ENCODE peak calls at places on chromosome 16, in six cellular contexts. One of them, this sample, is unnamed.
A peak's percentile ranks its signal among the peaks of the same experiment; 100 is the strongest.

GRCh38 chr16:67409631-67410030 is 6.6 kb downstream of the ZDHHC1 start:
- DNase-seq in right atrium auricular region: no peak
- DNase-seq in thoracic aorta: no peak
- DNase-seq in IMR-90: no peak
- DNase-seq in NT2/D1: no peak
- DNase-seq in endodermal cell: no peak
- DNase-seq in this sample: no peak

GRCh38 chr16:24165273-24165672 is 90.9 kb upstream of the CACNG3 start:
- DNase-seq in NT2/D1: no peak
- DNase-seq in IMR-90: no peak
- DNase-seq in right atrium auricular region: no peak
- DNase-seq in endodermal cell: no peak
- DNase-seq in thoracic aorta: no peak
- DNase-seq in this sample: no peak

GRCh38 chr16:56931253-56931768 is 631 bp upstream of the HERPUD1 start:
- DNase-seq in endodermal cell: no peak
- DNase-seq in IMR-90: no peak
- DNase-seq in NT2/D1: no peak
- DNase-seq in right atrium auricular region: peak; percentile 67
- DNase-seq in thoracic aorta: no peak
- DNase-seq in this sample: no peak

GRCh38 chr16:83356266-83356665 is 451.5 kb upstream of the HSBP1 start:
- DNase-seq in IMR-90: peak; percentile 65
- DNase-seq in endodermal cell: peak; percentile 62
- DNase-seq in NT2/D1: peak; percentile 57
- DNase-seq in right atrium auricular region: no peak
- DNase-seq in thoracic aorta: no peak
- DNase-seq in this sample: no peak

GRCh38 chr16:5621826-5622225 is 524.2 kb upstream of the EEF2KMT start:
- DNase-seq in IMR-90: no peak
- DNase-seq in right atrium auricular region: no peak
- DNase-seq in NT2/D1: no peak
- DNase-seq in thoracic aorta: no peak
- DNase-seq in endodermal cell: no peak
- DNase-seq in this sample: no peak

GRCh38 chr16:18841833-18842525 is 40.6 kb upstream of the ARL6IP1 start:
- DNase-seq in thoracic aorta: no peak
- DNase-seq in IMR-90: no peak
- DNase-seq in NT2/D1: no peak
- DNase-seq in right atrium auricular region: no peak
- DNase-seq in endodermal cell: no peak
- DNase-seq in this sample: no peak

GRCh38 chr16:57092786-57093301 is 461 bp downstream of the CPNE2 start:
- DNase-seq in NT2/D1: no peak
- DNase-seq in IMR-90: no peak
- DNase-seq in right atrium auricular region: no peak
- DNase-seq in thoracic aorta: no peak
- DNase-seq in endodermal cell: peak; percentile 84
- DNase-seq in this sample: peak; percentile 43

GRCh38 chr16:57727610-57728009 is 8.0 kb upstream of the KATNB1 start:
- DNase-seq in IMR-90: no peak
- DNase-seq in thoracic aorta: no peak
- DNase-seq in endodermal cell: no peak
- DNase-seq in right atrium auricular region: no peak
- DNase-seq in NT2/D1: no peak
- DNase-seq in this sample: no peak

GRCh38 chr16:69712914-69713581 is 13.3 kb downstream of the NQO1 start:
- DNase-seq in IMR-90: no peak
- DNase-seq in endodermal cell: no peak
- DNase-seq in NT2/D1: no peak
- DNase-seq in thoracic aorta: no peak
- DNase-seq in right atrium auricular region: no peak
- DNase-seq in this sample: no peak

GRCh38 chr16:81831722-81832126 is 52.6 kb downstream of the PLCG2 start:
- DNase-seq in right atrium auricular region: peak; percentile 63
- DNase-seq in endodermal cell: peak; percentile 65
- DNase-seq in NT2/D1: peak; percentile 42
- DNase-seq in IMR-90: no peak
- DNase-seq in thoracic aorta: no peak
- DNase-seq in this sample: no peak

GRCh38 chr16:11175850-11176341 is 80.1 kb downstream of the SOCS1 start:
- DNase-seq in thoracic aorta: no peak
- DNase-seq in right atrium auricular region: no peak
- DNase-seq in NT2/D1: no peak
- DNase-seq in IMR-90: no peak
- DNase-seq in endodermal cell: no peak
- DNase-seq in this sample: no peak

GRCh38 chr16:89576173-89577054 is 856 bp downstream of the CPNE7 start:
- DNase-seq in thoracic aorta: no peak
- DNase-seq in IMR-90: no peak
- DNase-seq in NT2/D1: no peak
- DNase-seq in endodermal cell: no peak
- DNase-seq in right atrium auricular region: no peak
- DNase-seq in this sample: no peak

GRCh38 chr16:28130099-28131088 is 66.9 kb upstream of the GSG1L start:
- DNase-seq in endodermal cell: no peak
- DNase-seq in right atrium auricular region: no peak
- DNase-seq in NT2/D1: no peak
- DNase-seq in thoracic aorta: no peak
- DNase-seq in IMR-90: no peak
- DNase-seq in this sample: no peak

GRCh38 chr16:66502020-66502913 is 47.7 kb downstream of the TK2 start:
- DNase-seq in IMR-90: peak; percentile 46
- DNase-seq in NT2/D1: no peak
- DNase-seq in thoracic aorta: no peak
- DNase-seq in right atrium auricular region: peak; percentile 82
- DNase-seq in endodermal cell: no peak
- DNase-seq in this sample: no peak

GRCh38 chr16:11016993-11017392 is 72.6 kb downstream of the CLEC16A start:
- DNase-seq in thoracic aorta: no peak
- DNase-seq in right atrium auricular region: peak; percentile 63
- DNase-seq in IMR-90: peak; percentile 58
- DNase-seq in NT2/D1: no peak
- DNase-seq in endodermal cell: no peak
- DNase-seq in this sample: no peak

GRCh38 chr16:10619271-10619849 is 39.0 kb upstream of the EMP2 start:
- DNase-seq in right atrium auricular region: no peak
- DNase-seq in thoracic aorta: no peak
- DNase-seq in NT2/D1: no peak
- DNase-seq in endodermal cell: peak; percentile 86
- DNase-seq in IMR-90: no peak
- DNase-seq in this sample: no peak

GRCh38 chr16:87686697-87687570 is 78.9 kb downstream of the KLHDC4 start:
- DNase-seq in endodermal cell: no peak
- DNase-seq in thoracic aorta: no peak
- DNase-seq in IMR-90: no peak
- DNase-seq in NT2/D1: no peak
- DNase-seq in right atrium auricular region: no peak
- DNase-seq in this sample: no peak

GRCh38 chr16:58029410-58029809 is 3.9 kb downstream of the MMP15 start:
- DNase-seq in right atrium auricular region: no peak
- DNase-seq in endodermal cell: no peak
- DNase-seq in IMR-90: no peak
- DNase-seq in NT2/D1: no peak
- DNase-seq in thoracic aorta: no peak
- DNase-seq in this sample: no peak

GRCh38 chr16:23174622-23175021 is 7.9 kb upstream of the SCNN1G start:
- DNase-seq in right atrium auricular region: no peak
- DNase-seq in NT2/D1: no peak
- DNase-seq in IMR-90: peak; percentile 5
- DNase-seq in thoracic aorta: no peak
- DNase-seq in endodermal cell: peak; percentile 73
- DNase-seq in this sample: no peak

GRCh38 chr16:47884131-47884725 is 271.6 kb downstream of the ABCC12 start:
- DNase-seq in thoracic aorta: no peak
- DNase-seq in right atrium auricular region: no peak
- DNase-seq in NT2/D1: peak; percentile 28
- DNase-seq in IMR-90: no peak
- DNase-seq in endodermal cell: peak; percentile 80
- DNase-seq in this sample: no peak

GRCh38 chr16:56298948-56299602 is 107.8 kb downstream of the GNAO1 start:
- DNase-seq in endodermal cell: no peak
- DNase-seq in right atrium auricular region: no peak
- DNase-seq in IMR-90: no peak
- DNase-seq in thoracic aorta: no peak
- DNase-seq in NT2/D1: no peak
- DNase-seq in this sample: no peak

GRCh38 chr16:19881028-19881427 is 3.6 kb downstream of the GPRC5B start:
- DNase-seq in NT2/D1: no peak
- DNase-seq in IMR-90: no peak
- DNase-seq in right atrium auricular region: no peak
- DNase-seq in thoracic aorta: no peak
- DNase-seq in endodermal cell: no peak
- DNase-seq in this sample: no peak

GRCh38 chr16:50065241-50065623 is 538 bp upstream of the HEATR3 start:
- DNase-seq in right atrium auricular region: no peak
- DNase-seq in NT2/D1: no peak
- DNase-seq in endodermal cell: no peak
- DNase-seq in IMR-90: no peak
- DNase-seq in thoracic aorta: no peak
- DNase-seq in this sample: no peak

GRCh38 chr16:67207857-67208524 is 9.1 kb downstream of the ELMO3 start:
- DNase-seq in thoracic aorta: no peak
- DNase-seq in NT2/D1: no peak
- DNase-seq in IMR-90: peak; percentile 44
- DNase-seq in endodermal cell: no peak
- DNase-seq in right atrium auricular region: no peak
- DNase-seq in this sample: no peak

GRCh38 chr16:19071811-19072777 is 4.7 kb downstream of the COQ7 start:
- DNase-seq in right atrium auricular region: no peak
- DNase-seq in thoracic aorta: no peak
- DNase-seq in endodermal cell: peak; percentile 88
- DNase-seq in NT2/D1: peak; percentile 46
- DNase-seq in IMR-90: peak; percentile 56
- DNase-seq in this sample: no peak

GRCh38 chr16:53642094-53642493 is 61.6 kb downstream of the RPGRIP1L start:
- DNase-seq in right atrium auricular region: no peak
- DNase-seq in endodermal cell: no peak
- DNase-seq in IMR-90: no peak
- DNase-seq in NT2/D1: no peak
- DNase-seq in thoracic aorta: no peak
- DNase-seq in this sample: no peak

DNA sequence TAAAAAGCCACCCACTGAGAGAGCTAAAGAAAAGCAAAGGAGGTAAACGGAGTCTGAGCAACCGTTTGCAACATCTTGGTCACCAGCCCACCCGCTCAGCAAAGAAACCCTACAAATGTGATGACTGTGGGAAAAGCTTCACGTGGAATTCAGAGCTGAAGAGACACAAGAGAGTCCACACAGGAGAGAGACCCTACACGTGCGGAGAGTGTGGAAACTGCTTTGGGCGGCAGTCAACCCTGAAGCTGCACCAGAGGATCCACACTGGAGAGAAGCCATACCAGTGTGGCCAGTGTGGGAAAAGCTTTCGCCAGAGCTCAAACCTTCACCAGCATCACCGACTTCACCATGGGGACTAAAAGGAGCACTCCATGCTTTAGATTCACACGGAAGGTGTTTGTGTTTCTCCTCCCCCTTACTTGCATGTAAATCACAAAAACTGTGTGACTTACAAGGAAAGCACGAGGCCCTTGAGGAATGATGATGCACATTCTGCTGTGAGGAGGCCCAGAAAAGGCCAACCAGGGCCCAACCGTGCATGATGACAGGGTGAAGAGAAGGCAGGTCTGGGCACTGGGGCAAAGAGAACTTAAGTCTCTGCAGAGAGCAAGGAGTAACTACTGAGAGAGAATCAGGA is 7.7 kb downstream of the ZNF174 start:
- DNase-seq in thoracic aorta: no peak
- DNase-seq in right atrium auricular region: no peak
- DNase-seq in IMR-90: no peak
- DNase-seq in endodermal cell: no peak
- DNase-seq in NT2/D1: no peak
- DNase-seq in this sample: no peak
- H3K9me3 ChIP-seq in thoracic aorta: peaks cover 71% of the 10 kb centered on the region
- H3K9me3 ChIP-seq in right atrium auricular region: peaks cover 97% of the 10 kb centered on the region
- H3K9me3 ChIP-seq in IMR-90: peaks cover 73% of the 10 kb centered on the region
- H3K9me3 ChIP-seq in endodermal cell: peaks cover 79% of the 10 kb centered on the region
- H3K9me3 ChIP-seq in NT2/D1: peaks cover 87% of the 10 kb centered on the region
- H3K9me3 ChIP-seq in this sample: peaks cover 41% of the 10 kb centered on the region

GRCh38 chr16:35585411-35585810 is 2126.0 kb downstream of the TP53TG3F start:
- DNase-seq in thoracic aorta: no peak
- DNase-seq in NT2/D1: no peak
- DNase-seq in endodermal cell: no peak
- DNase-seq in right atrium auricular region: no peak
- DNase-seq in IMR-90: no peak
- DNase-seq in this sample: no peak
- H3K9me3 ChIP-seq in thoracic aorta: no peaks in the 10 kb centered on the region
- H3K9me3 ChIP-seq in NT2/D1: no peaks in the 10 kb centered on the region
- H3K9me3 ChIP-seq in endodermal cell: peaks cover 83% of the 10 kb centered on the region
- H3K9me3 ChIP-seq in right atrium auricular region: no peaks in the 10 kb centered on the region
- H3K9me3 ChIP-seq in IMR-90: peaks cover 3% of the 10 kb centered on the region
- H3K9me3 ChIP-seq in this sample: no peaks in the 10 kb centered on the region

DNA sequence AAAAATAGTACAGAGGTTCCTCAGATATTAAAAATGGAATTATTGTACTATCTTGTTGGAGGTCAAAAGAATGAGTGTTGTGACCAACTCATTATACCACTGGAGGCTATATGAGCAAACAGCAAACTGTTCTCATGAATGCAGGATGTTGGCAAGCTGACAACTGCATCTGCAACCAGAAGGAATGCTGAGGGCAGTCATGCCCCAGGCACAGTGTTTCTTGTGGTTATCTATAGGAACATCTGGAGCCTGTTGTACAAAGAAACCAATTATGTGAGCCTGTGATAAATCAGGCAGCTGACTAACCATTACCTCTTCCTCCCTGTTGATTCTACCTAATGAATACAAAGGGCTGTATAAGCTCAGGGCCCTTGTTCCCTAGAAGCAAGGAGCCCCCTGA is 2057.1 kb downstream of the TP53TG3F start:
- DNase-seq in NT2/D1: no peak
- DNase-seq in thoracic aorta: no peak
- DNase-seq in endodermal cell: no peak
- DNase-seq in IMR-90: no peak
- DNase-seq in right atrium auricular region: no peak
- DNase-seq in this sample: no peak
- H3K9me3 ChIP-seq in NT2/D1: peaks cover 22% of the 10 kb centered on the region
- H3K9me3 ChIP-seq in thoracic aorta: no peaks in the 10 kb centered on the region
- H3K9me3 ChIP-seq in endodermal cell: peaks cover 88% of the 10 kb centered on the region
- H3K9me3 ChIP-seq in IMR-90: peaks cover 8% of the 10 kb centered on the region
- H3K9me3 ChIP-seq in right atrium auricular region: peaks cover 9% of the 10 kb centered on the region
- H3K9me3 ChIP-seq in this sample: no peaks in the 10 kb centered on the region

GRCh38 chr16:35308674-35309073 is 1849.3 kb downstream of the TP53TG3F start:
- DNase-seq in IMR-90: no peak
- DNase-seq in endodermal cell: no peak
- DNase-seq in right atrium auricular region: no peak
- DNase-seq in NT2/D1: no peak
- DNase-seq in thoracic aorta: no peak
- DNase-seq in this sample: no peak

GRCh38 chr16:35306915-35307314 is 1847.5 kb downstream of the TP53TG3F start:
- DNase-seq in NT2/D1: no peak
- DNase-seq in right atrium auricular region: no peak
- DNase-seq in endodermal cell: no peak
- DNase-seq in IMR-90: no peak
- DNase-seq in thoracic aorta: no peak
- DNase-seq in this sample: no peak

GRCh38 chr16:35310999-35311398 is 1851.6 kb downstream of the TP53TG3F start:
- DNase-seq in right atrium auricular region: no peak
- DNase-seq in thoracic aorta: no peak
- DNase-seq in endodermal cell: no peak
- DNase-seq in IMR-90: no peak
- DNase-seq in NT2/D1: no peak
- DNase-seq in this sample: no peak

GRCh38 chr16:35314298-35314697 is 1854.9 kb downstream of the TP53TG3F start:
- DNase-seq in thoracic aorta: no peak
- DNase-seq in endodermal cell: no peak
- DNase-seq in NT2/D1: no peak
- DNase-seq in right atrium auricular region: no peak
- DNase-seq in IMR-90: no peak
- DNase-seq in this sample: no peak

GRCh38 chr16:35311475-35311874 is 1852.1 kb downstream of the TP53TG3F start:
- DNase-seq in thoracic aorta: no peak
- DNase-seq in right atrium auricular region: no peak
- DNase-seq in IMR-90: no peak
- DNase-seq in NT2/D1: no peak
- DNase-seq in endodermal cell: no peak
- DNase-seq in this sample: no peak
- H3K9me3 ChIP-seq in thoracic aorta: no peaks in the 10 kb centered on the region
- H3K9me3 ChIP-seq in right atrium auricular region: no peaks in the 10 kb centered on the region
- H3K9me3 ChIP-seq in IMR-90: peaks cover 37% of the 10 kb centered on the region
- H3K9me3 ChIP-seq in NT2/D1: peaks cover 12% of the 10 kb centered on the region
- H3K9me3 ChIP-seq in endodermal cell: peaks cover 90% of the 10 kb centered on the region
- H3K9me3 ChIP-seq in this sample: peaks cover 4% of the 10 kb centered on the region

This sample was measured in T-helper 17 cell.